ENCODE peak calls at places on chromosomes 11 and 22, in ten cellular contexts. O, J, M, T, X, D, A, H, R and U are unnamed samples.
A peak's percentile ranks its signal among the peaks of the same experiment; 100 is the strongest.

GRCh38 chr11:111565111-111565720 is 24.7 kb downstream of the LAYN start:
- DNase-seq in M (peak; percentile 60), A (peak; percentile 68), R (peak; percentile 63), X (no peak), D (peak; percentile 73), T (peak; percentile 49), J (peak; percentile 70), H (peak; percentile 64), O (peak; percentile 89), U (peak; percentile 69)

GRCh38 chr11:9214765-9215164 is 50.4 kb downstream of the DENND5A start:
- DNase-seq in T (no peak), D (no peak), R (no peak), A (no peak), O (peak; percentile 54), M (no peak), J (no peak), X (no peak), H (no peak), U (no peak)

GRCh38 chr11:133984828-133985227 is 28.1 kb upstream of the IGSF9B start:
- DNase-seq in D (no peak), H (no peak), T (no peak), X (no peak), A (no peak), R (no peak), M (no peak), J (no peak), O (no peak), U (no peak)

GRCh38 chr11:83241291-83241946 is 44.7 kb downstream of the CCDC90B start:
- DNase-seq in R (peak; percentile 64), H (peak; percentile 34), A (peak; percentile 52), D (no peak), M (no peak), O (peak; percentile 67), X (peak; percentile 47), T (no peak), J (no peak), U (peak; percentile 70)

GRCh38 chr11:7555067-7555699 is 41.4 kb downstream of the PPFIBP2 start:
- DNase-seq in H (no peak), J (no peak), M (no peak), R (no peak), A (peak; percentile 86), T (no peak), O (no peak), X (no peak), D (no peak), U (peak; percentile 27)

GRCh38 chr11:1943576-1943975 is 3.6 kb upstream of the MRPL23 start:
- DNase-seq in O (no peak), H (no peak), A (peak; percentile 5), D (peak; percentile 25), X (no peak), J (no peak), R (no peak), M (no peak), T (no peak), U (peak; percentile 4)

GRCh38 chr11:64294665-64295289 is 3.7 kb downstream of the KCNK4 start:
- DNase-seq in R (no peak), X (no peak), M (no peak), O (no peak), H (no peak), T (no peak), J (no peak), D (no peak), A (no peak), U (no peak)

GRCh38 chr11:134529212-134530096 is 117.4 kb upstream of the B3GAT1 start:
- DNase-seq in H (no peak), M (no peak), X (no peak), T (no peak), J (peak; percentile 35), A (no peak), R (no peak), O (no peak), D (peak; percentile 37), U (no peak)

GRCh38 chr11:35035894-35036408 is 103.0 kb upstream of the CD44 start:
- DNase-seq in A (no peak), H (no peak), D (no peak), O (peak; percentile 99), T (no peak), X (no peak), M (no peak), J (no peak), R (no peak), U (no peak)

GRCh38 chr11:88886796-88887195 is 179.0 kb downstream of the GRM5 start:
- DNase-seq in R (peak; percentile 24), A (peak; percentile 11), O (peak; percentile 71), T (peak; percentile 11), M (peak; percentile 5), H (peak; percentile 8), J (no peak), X (peak; percentile 23), D (no peak), U (peak; percentile 44)

GRCh38 chr22:39231197-39231950 is 13.4 kb downstream of the PDGFB start:
- DNase-seq in T (no peak), M (no peak), A (no peak), R (no peak), X (no peak), D (no peak), J (no peak), H (no peak), O (no peak), U (no peak)

GRCh38 chr22:24101966-24102365 is 79.3 kb upstream of the SUSD2 start:
- DNase-seq in R (no peak), D (peak; percentile 50), H (no peak), M (no peak), O (no peak), T (no peak), A (no peak), X (no peak), J (no peak), U (no peak)

GRCh38 chr11:34654491-34655334 is 33.8 kb downstream of the EHF start:
- DNase-seq in A (no peak), J (no peak), T (no peak), H (no peak), R (no peak), X (no peak), O (peak; percentile 62), D (peak; percentile 89), M (no peak), U (no peak)

GRCh38 chr11:100735949-100736675 is 49.0 kb downstream of the ARHGAP42 start:
- DNase-seq in O (peak; percentile 15), M (no peak), X (no peak), D (no peak), J (no peak), T (no peak), R (no peak), H (no peak), A (no peak), U (no peak)

GRCh38 chr22:33519140-33519973 is 400.9 kb downstream of the LARGE1 start:
- DNase-seq in A (peak; percentile 22), H (peak; percentile 83), T (no peak), O (peak; percentile 80), M (no peak), J (peak; percentile 52), X (peak; percentile 12), R (peak; percentile 46), D (no peak), U (no peak)

GRCh38 chr22:27115410-27115809 is 458.0 kb downstream of the MIAT start:
- DNase-seq in A (no peak), O (no peak), R (no peak), J (no peak), X (no peak), H (no peak), D (no peak), M (no peak), T (no peak), U (no peak)

GRCh38 chr11:8384199-8384821 is 120.6 kb upstream of the LMO1 start:
- DNase-seq in D (no peak), H (no peak), J (no peak), R (peak; percentile 19), A (peak; percentile 32), T (no peak), X (peak; percentile 15), M (no peak), O (peak; percentile 27), U (no peak)